ENCODE peak calls at places on chromosomes 2 and 18, in ten cellular contexts. N is upper lobe of left lung, E is transverse colon, U is K562, H is HCT116, V is Panc1, J is SK-N-SH, K is spleen, D is HepG2, P is endothelial cell of umbilical vein. A is an unnamed sample. For H3K4me1, the result is how much of the 10 kb centered on the place peaks cover.

GRCh38 chr2:234457421-234457820 is 39.5 kb downstream of the ARL4C start:
- DNase-seq in J (no peak), N (no peak), P (no peak), D (no peak), U (no peak), H (no peak), V (no peak), K (no peak), E (no peak), A (no peak)

GRCh38 chr2:39256040-39256439 is 12.3 kb upstream of the CDKL4 start:
- DNase-seq in U (no peak), V (no peak), E (no peak), K (no peak), N (no peak), P (no peak), H (no peak), D (no peak), J (no peak), A (no peak)

GRCh38 chr2:205852457-205852856 is 170.2 kb downstream of the NRP2 start:
- DNase-seq in J (no peak), N (no peak), E (no peak), D (no peak), U (no peak), V (no peak), H (no peak), K (no peak), P (no peak), A (peak)

GRCh38 chr18:79569720-79570119 is 109.9 kb upstream of the CTDP1 start:
- DNase-seq in V (no peak), D (no peak), J (no peak), P (no peak), K (peak), N (no peak), E (peak), U (no peak), H (no peak), A (no peak)

GRCh38 chr2:188813846-188814245 is 160.3 kb upstream of the COL3A1 start:
- DNase-seq in U (no peak), P (no peak), K (no peak), H (no peak), V (no peak), J (no peak), E (peak), D (no peak), N (no peak), A (no peak)

GRCh38 chr2:28566441-28567075 is 70.7 kb downstream of the PLB1 start:
- DNase-seq in E (peak), J (peak), N (peak), H (peak), U (peak), D (peak), V (no peak), K (peak), P (peak), A (no peak)

GRCh38 chr2:8154936-8155335 is 526.9 kb upstream of the ID2 start:
- DNase-seq in N (no peak), K (no peak), P (peak), V (no peak), E (no peak), U (no peak), J (no peak), D (no peak), H (no peak), A (no peak)

GRCh38 chr2:238573065-238573778 is 146.5 kb downstream of the ASB1 start:
- DNase-seq in P (no peak), D (peak), K (no peak), N (no peak), V (peak), U (peak), H (peak), E (no peak), J (peak), A (no peak)

GRCh38 chr2:169767243-169767888 is 31.3 kb upstream of the SSB start:
- DNase-seq in P (peak), U (peak), E (peak), D (peak), H (peak), K (no peak), N (peak), V (peak), J (peak), A (no peak)

GRCh38 chr2:131492418-131493198 is 411 bp upstream of the MZT2A start:
- DNase-seq in V (peak), N (peak), U (peak), E (peak), H (peak), D (peak), K (peak), J (peak), P (peak), A (no peak)

GRCh38 chr2:131493199-131494018 is 1.2 kb upstream of the MZT2A start:
- DNase-seq in H (no peak), N (no peak), P (peak), D (peak), E (no peak), V (no peak), U (no peak), J (no peak), K (peak), A (no peak)

GRCh38 chr2:131483981-131484505 is 8.1 kb downstream of the TUBA3D start:
- DNase-seq in H (no peak), P (no peak), V (no peak), E (no peak), N (no peak), J (no peak), K (peak), U (no peak), D (no peak), A (no peak)

GRCh38 chr2:131488306-131489205 is 3.6 kb downstream of the MZT2A start:
- DNase-seq in H (no peak), U (no peak), E (no peak), P (no peak), V (no peak), D (no peak), N (no peak), K (no peak), J (no peak), A (no peak)
- H3K4me1 ChIP-seq in H (under half), U (under half), E (under half), P (under half), V (under half), D (under half), N (under half), K (under half), J (under half), A (under half)

GRCh38 chr2:151408788-151409600 is 708 bp upstream of the RIF1 start:
- DNase-seq in K (no peak), D (no peak), E (no peak), U (no peak), P (no peak), H (no peak), V (no peak), J (no peak), N (no peak), A (no peak)
- H3K27ac ChIP-seq in K (peak), D (no peak), E (peak), U (peak), P (peak), H (peak), V (peak), J (peak), N (no peak), A (no peak)

GRCh38 chr18:3452750-3453539 is 3.0 kb downstream of the TGIF1 start:
- DNase-seq in V (no peak), J (no peak), H (no peak), U (no peak), D (no peak), K (no peak), E (peak), N (no peak), P (peak), A (no peak)

GRCh38 chr18:3451989-3452749 is 2.2 kb downstream of the TGIF1 start:
- DNase-seq in E (peak), J (peak), N (peak), H (no peak), V (no peak), P (peak), D (no peak), K (peak), U (peak), A (no peak)

GRCh38 chr18:3455090-3455640 is 5.2 kb downstream of the TGIF1 start:
- DNase-seq in N (no peak), H (no peak), D (no peak), P (no peak), U (no peak), K (no peak), E (no peak), J (no peak), V (no peak), A (no peak)

GRCh38 chr18:3454365-3455089 is 4.6 kb downstream of the TGIF1 start:
- DNase-seq in J (peak), P (peak), E (peak), K (no peak), H (no peak), N (no peak), V (no peak), D (peak), U (peak), A (no peak)

DNA sequence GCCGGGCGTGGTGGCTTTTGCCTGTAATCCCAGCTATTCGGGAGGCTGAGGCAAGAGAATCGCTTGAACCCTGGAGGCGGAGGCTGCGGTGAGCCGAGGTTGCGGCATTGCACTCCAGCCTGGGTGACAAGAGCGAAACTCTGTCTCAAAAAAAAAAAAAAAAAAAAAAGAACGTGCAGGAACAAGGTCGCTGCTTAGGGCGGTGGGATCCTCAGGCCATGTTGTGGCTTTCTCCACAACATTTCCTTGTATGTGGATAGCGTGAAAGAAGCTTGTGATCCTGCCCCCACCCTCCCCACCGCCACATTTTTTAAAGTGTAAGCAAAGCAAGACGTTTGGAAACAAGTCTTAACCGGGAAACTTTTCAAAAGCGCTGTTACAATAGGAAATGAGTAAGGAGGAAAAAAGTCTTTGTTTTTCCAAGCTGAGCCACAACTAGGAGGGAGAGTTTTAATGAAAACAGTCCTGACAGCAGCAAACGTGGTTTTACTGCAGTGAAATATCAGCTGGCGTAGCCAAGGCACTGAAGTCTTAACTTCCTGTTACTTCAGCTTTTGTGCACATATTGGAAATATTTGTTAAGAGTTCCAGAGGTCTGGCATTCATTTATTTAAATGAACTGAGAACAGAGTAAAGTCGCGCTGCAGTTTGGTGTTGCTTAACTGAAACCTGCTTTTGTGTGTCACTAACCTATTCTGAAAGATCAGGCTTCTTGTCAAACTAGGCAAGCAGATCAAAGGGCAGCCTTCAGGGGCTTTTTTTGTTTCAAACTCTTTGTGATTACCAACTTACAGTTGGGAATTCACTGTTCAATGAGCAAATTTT is 3.8 kb downstream of the TGIF1 start:
- DNase-seq in U (no peak), D (peak), J (no peak), H (no peak), K (peak), E (peak), P (peak), V (no peak), N (peak), A (no peak)
- TF ChIP-seq POLR2AphosphoS5 in U (no peak), D (peak), J (no peak), H (peak), K (peak), E (peak), P (peak), V (peak), N (peak), A (peak)

GRCh38 chr2:201775326-201775725 is 5.4 kb downstream of the ALS2 start:
- DNase-seq in N (no peak), J (no peak), K (no peak), P (no peak), D (no peak), H (no peak), V (no peak), U (no peak), E (no peak), A (no peak)

GRCh38 chr2:201777869-201778268 is 2.9 kb downstream of the ALS2 start:
- DNase-seq in V (no peak), U (no peak), D (no peak), N (no peak), E (no peak), J (no peak), K (no peak), P (no peak), H (no peak), A (no peak)

GRCh38 chr2:201777043-201777442 is 3.7 kb downstream of the ALS2 start:
- DNase-seq in H (no peak), P (no peak), D (no peak), N (no peak), E (no peak), K (no peak), U (no peak), J (no peak), V (no peak), A (no peak)

GRCh38 chr2:201773990-201774389 is 6.7 kb downstream of the ALS2 start:
- DNase-seq in D (no peak), J (no peak), P (no peak), U (no peak), V (no peak), K (no peak), H (no peak), E (no peak), N (no peak), A (no peak)

GRCh38 chr2:201774546-201774945 is 6.2 kb downstream of the ALS2 start:
- DNase-seq in K (no peak), N (no peak), H (no peak), D (no peak), V (no peak), E (no peak), U (no peak), J (no peak), P (no peak), A (no peak)
- H3K4me1 ChIP-seq in K (under half), N (under half), H (under half), D (under half), V (under half), E (under half), U (under half), J (under half), P (under half), A (under half)

GRCh38 chr2:239910851-239911629 is 114.1 kb downstream of the NDUFA10 start:
- DNase-seq in P (no peak), V (no peak), E (no peak), U (no peak), K (peak), D (no peak), J (no peak), N (peak), H (no peak), A (peak)
- H3K27ac ChIP-seq in P (no peak), V (no peak), E (peak), U (peak), K (peak), D (no peak), J (no peak), N (peak), H (no peak), A (no peak)